ENCODE peak calls at places on chromosomes 5 and 9, in four cellular contexts. F is stimulated activated naive CD8-positive, alpha-beta T cell treated with anti-CD3 and anti-CD28 coated beads, Interleukin-15, amount 100 ng/mL, for 72 hours; Q is NCI-H510A treated with DMSO at 0.1 percent for 48 hours; L is HCEC 1CT. K is an unnamed sample.

GRCh38 chr5:169701910-169702451 is 64.9 kb downstream of the DOCK2 start:
- DNase-seq in F (no peak), Q (peak; percentile 18), L (peak; percentile 64), K (no peak)

GRCh38 chr9:84754896-84755295 is 85.4 kb downstream of the NTRK2 start:
- DNase-seq in L (no peak), Q (no peak), F (no peak), K (no peak)

GRCh38 chr9:6150483-6150882 is 65.1 kb upstream of the IL33 start:
- DNase-seq in F (no peak), L (no peak), Q (peak; percentile 4), K (no peak)

GRCh38 chr5:33721491-33722245 is 170.1 kb downstream of the ADAMTS12 start:
- DNase-seq in Q (no peak), L (no peak), F (no peak), K (no peak)

GRCh38 chr5:116436674-116437350 is 137.8 kb downstream of the SEMA6A start:
- DNase-seq in F (no peak), L (no peak), Q (no peak), K (no peak)

GRCh38 chr5:148385094-148385493 is 1.3 kb downstream of the FBXO38 start:
- DNase-seq in L (no peak), Q (no peak), F (no peak), K (no peak)

GRCh38 chr9:5626727-5627634 is 1.9 kb upstream of the RIC1 start:
- DNase-seq in F (peak; percentile 58), Q (peak; percentile 5), L (peak; percentile 68), K (no peak)

GRCh38 chr5:34552686-34553085 is 103.4 kb upstream of the RAI14 start:
- DNase-seq in L (no peak), Q (no peak), F (no peak), K (no peak)

GRCh38 chr9:134378901-134379338 is 52.7 kb downstream of the RXRA start:
- DNase-seq in F (no peak), Q (no peak), L (no peak), K (no peak)

K was measured in amygdala.